ENCODE peak calls at places on chromosomes 3 and 15, in nine cellular contexts. S is AML-193; I is hippocampal formation; Z is AG20443; B is activated gamma-delta T cell treated with anti-CD3 and anti-CD28 coated beads, Interleukin-2, amount 50 U/mL, for 16 hours; X is AG04450; C is lower lobe of right lung; G is right cardiac atrium; O is esophagus squamous epithelium. T is an unnamed sample.

GRCh38 chr15:70356919-70357318 is 259.2 kb upstream of the TLE3 start:
- DNase-seq in S (no peak), I (no peak), Z (no peak), B (no peak), X (no peak), C (no peak), G (no peak), O (no peak), T (no peak)

GRCh38 chr3:186782542-186783069 is 771 bp upstream of the EIF4A2 start:
- DNase-seq in S (peak), I (no peak), Z (no peak), B (no peak), X (no peak), C (no peak), G (no peak), O (no peak), T (no peak)

GRCh38 chr3:31581660-31582059 is 48.9 kb downstream of the STT3B start:
- DNase-seq in S (peak), I (no peak), Z (no peak), B (no peak), X (peak), C (no peak), G (no peak), O (no peak), T (no peak)

GRCh38 chr15:66936115-66936863 is 129.1 kb upstream of the SMAD3 start:
- DNase-seq in S (no peak), I (no peak), Z (peak), B (no peak), X (peak), C (no peak), G (peak), O (no peak), T (no peak)

GRCh38 chr3:126136428-126137220 is 43.8 kb downstream of the ALDH1L1 start:
- DNase-seq in S (no peak), I (no peak), Z (no peak), B (no peak), X (no peak), C (peak), G (peak), O (no peak), T (peak)

GRCh38 chr3:25558106-25558505 is 106.6 kb downstream of the TOP2B start:
- DNase-seq in S (no peak), I (peak), Z (peak), B (no peak), X (no peak), C (no peak), G (no peak), O (no peak), T (no peak)

GRCh38 chr3:72238341-72238740 is 453.4 kb upstream of the PROK2 start:
- DNase-seq in S (no peak), I (peak), Z (peak), B (no peak), X (no peak), C (no peak), G (no peak), O (no peak), T (no peak)

GRCh38 chr3:110414851-110415250 is 656.8 kb upstream of the NECTIN3 start:
- DNase-seq in S (no peak), I (no peak), Z (peak), B (no peak), X (peak), C (no peak), G (no peak), O (no peak), T (no peak)

GRCh38 chr3:28250999-28251398 is 9.6 kb downstream of the CMC1 start:
- DNase-seq in S (no peak), I (no peak), Z (no peak), B (no peak), X (no peak), C (no peak), G (no peak), O (no peak), T (no peak)

GRCh38 chr3:46895761-46896160 is 18.2 kb downstream of the PTH1R start:
- DNase-seq in S (no peak), I (no peak), Z (no peak), B (no peak), X (no peak), C (peak), G (peak), O (no peak), T (peak)

GRCh38 chr3:120561251-120562045 is 34.7 kb upstream of the NDUFB4 start:
- DNase-seq in S (peak), I (peak), Z (peak), B (peak), X (peak), C (peak), G (peak), O (no peak), T (peak)

GRCh38 chr15:42364529-42364928 is 5.2 kb downstream of the CAPN3 start:
- DNase-seq in S (no peak), I (no peak), Z (no peak), B (no peak), X (no peak), C (no peak), G (peak), O (no peak), T (no peak)

GRCh38 chr15:38069506-38069905 is 135.1 kb downstream of the TMCO5A start:
- DNase-seq in S (no peak), I (no peak), Z (peak), B (no peak), X (no peak), C (peak), G (peak), O (no peak), T (no peak)

GRCh38 chr3:4290272-4290893 is 12.8 kb upstream of the SETMAR start:
- DNase-seq in S (peak), I (peak), Z (peak), B (peak), X (no peak), C (no peak), G (no peak), O (no peak), T (no peak)

GRCh38 chr3:151199569-151200438 is 3.2 kb downstream of the GPR171 start:
- DNase-seq in S (no peak), I (no peak), Z (no peak), B (no peak), X (no peak), C (no peak), G (no peak), O (no peak), T (no peak)

GRCh38 chr3:186209810-186210752 is 101.2 kb upstream of the ETV5 start:
- DNase-seq in S (no peak), I (peak), Z (peak), B (no peak), X (peak), C (no peak), G (peak), O (no peak), T (no peak)

GRCh38 chr15:73560501-73561117 is 72.6 kb downstream of the NPTN start:
- DNase-seq in S (peak), I (peak), Z (peak), B (no peak), X (peak), C (no peak), G (no peak), O (no peak), T (no peak)

GRCh38 chr3:190105876-190106275 is 14.8 kb downstream of the P3H2 start:
- DNase-seq in S (no peak), I (no peak), Z (peak), B (no peak), X (no peak), C (no peak), G (no peak), O (no peak), T (no peak)

GRCh38 chr3:112676659-112677234 is 35.8 kb upstream of the CCDC80 start:
- DNase-seq in S (peak), I (peak), Z (peak), B (peak), X (peak), C (peak), G (peak), O (peak), T (peak)

GRCh38 chr15:83889995-83890394 is 236.1 kb downstream of the ADAMTSL3 start:
- DNase-seq in S (no peak), I (no peak), Z (no peak), B (no peak), X (no peak), C (no peak), G (no peak), O (no peak), T (no peak)

GRCh38 chr3:116007000-116007399 is 383.7 kb downstream of the GAP43 start:
- DNase-seq in S (no peak), I (no peak), Z (no peak), B (no peak), X (no peak), C (no peak), G (no peak), O (no peak), T (no peak)

GRCh38 chr3:168722091-168722490 is 626.4 kb upstream of the GOLIM4 start:
- DNase-seq in S (no peak), I (no peak), Z (no peak), B (no peak), X (no peak), C (no peak), G (no peak), O (no peak), T (no peak)

GRCh38 chr15:55796321-55796965 is 53.5 kb upstream of the PRTG start:
- DNase-seq in S (no peak), I (no peak), Z (no peak), B (no peak), X (no peak), C (no peak), G (no peak), O (no peak), T (no peak)

GRCh38 chr3:38600551-38600950 is 48.9 kb downstream of the SCN5A start:
- DNase-seq in S (no peak), I (no peak), Z (no peak), B (no peak), X (no peak), C (peak), G (no peak), O (no peak), T (peak)

GRCh38 chr3:115804722-115805121 is 181.4 kb downstream of the GAP43 start:
- DNase-seq in S (no peak), I (no peak), Z (peak), B (no peak), X (no peak), C (no peak), G (no peak), O (no peak), T (no peak)

GRCh38 chr3:154356009-154356408 is 31.7 kb upstream of the DHX36 start:
- DNase-seq in S (no peak), I (no peak), Z (no peak), B (no peak), X (no peak), C (no peak), G (no peak), O (no peak), T (no peak)

GRCh38 chr3:175404026-175404425 is 544.9 kb downstream of the NAALADL2 start:
- DNase-seq in S (no peak), I (no peak), Z (no peak), B (no peak), X (no peak), C (no peak), G (no peak), O (no peak), T (no peak)

GRCh38 chr15:29835301-29835700 is 13.0 kb upstream of the TJP1 start:
- DNase-seq in S (no peak), I (no peak), Z (peak), B (no peak), X (no peak), C (no peak), G (no peak), O (no peak), T (no peak)

GRCh38 chr15:35499723-35500122 is 46.2 kb downstream of the DPH6 start:
- DNase-seq in S (no peak), I (no peak), Z (no peak), B (no peak), X (no peak), C (no peak), G (peak), O (no peak), T (no peak)